ENCODE peak calls at places on chromosomes 11 and 22, in nine cellular contexts. R is AG09319; N is stimulated activated CD4-positive, alpha-beta T cell treated with anti-CD3 and anti-CD28 coated beads, Interleukin-4, amount 100 ng/mL, for 4 hours; K is frontal cortex; C is cardiac fibroblast; V is AML-193; S is HFF-Myc; J is stimulated activated CD8-positive, alpha-beta memory T cell treated with anti-CD3 and anti-CD28 coated beads, Interleukin-2, amount 100 ng/mL, for 1 hour; L is IMR-90. A is an unnamed sample.

GRCh38 chr11:71451596-71452353 is 1.2 kb upstream of the NADSYN1 start:
- DNase-seq in R (no peak), N (no peak), K (no peak), C (no peak), V (no peak), S (no peak), J (no peak), L (no peak), A (peak)

GRCh38 chr22:26464312-26464711 is 19.3 kb downstream of the HPS4 start:
- DNase-seq in R (peak), N (no peak), K (no peak), C (peak), V (no peak), S (peak), J (no peak), L (no peak), A (no peak)

GRCh38 chr11:64007160-64007628 is 21.0 kb downstream of the OTUB1 start:
- DNase-seq in R (no peak), N (no peak), K (peak), C (peak), V (no peak), S (no peak), J (no peak), L (no peak), A (no peak)

GRCh38 chr22:48855593-48856307 is 971.9 kb downstream of the BRD1 start:
- DNase-seq in R (no peak), N (no peak), K (no peak), C (no peak), V (no peak), S (no peak), J (no peak), L (no peak), A (no peak)

GRCh38 chr22:32480238-32480637 is 5.6 kb downstream of the FBXO7 start:
- DNase-seq in R (no peak), N (peak), K (no peak), C (no peak), V (no peak), S (no peak), J (no peak), L (no peak), A (no peak)

GRCh38 chr11:133560467-133560866 is 28.2 kb upstream of the OPCML start:
- DNase-seq in R (no peak), N (no peak), K (no peak), C (no peak), V (no peak), S (no peak), J (no peak), L (no peak), A (no peak)

GRCh38 chr11:111324277-111324720 is 26.0 kb downstream of the POU2AF3 start:
- DNase-seq in R (peak), N (no peak), K (no peak), C (peak), V (no peak), S (no peak), J (no peak), L (peak), A (no peak)

GRCh38 chr22:43269325-43270040 is 73.7 kb downstream of the SCUBE1 start:
- DNase-seq in R (no peak), N (no peak), K (peak), C (no peak), V (no peak), S (no peak), J (no peak), L (no peak), A (no peak)

GRCh38 chr22:38014083-38014482 is 29.7 kb upstream of the SOX10 start:
- DNase-seq in R (no peak), N (no peak), K (no peak), C (no peak), V (no peak), S (no peak), J (no peak), L (no peak), A (no peak)